ENCODE peak calls at places on chromosomes 1 and 21, in five cellular contexts. X, E, I, K and D are unnamed samples.

GRCh38 chr1:25590096-25590824 is 26.3 kb upstream of the MAN1C1 start:
- DNase-seq in X (peak; percentile 40), E (no peak), I (no peak), K (no peak), D (no peak)

GRCh38 chr1:234870582-234870981 is 258.1 kb downstream of the TOMM20 start:
- DNase-seq in X (no peak), E (no peak), I (no peak), K (no peak), D (no peak)

GRCh38 chr21:34807881-34808568 is 139.2 kb downstream of the CLIC6 start:
- DNase-seq in X (peak; percentile 98), E (peak; percentile 87), I (peak; percentile 64), K (no peak), D (peak; percentile 33)

GRCh38 chr1:76291737-76292136 is 217.2 kb downstream of the ST6GALNAC3 start:
- DNase-seq in X (no peak), E (no peak), I (no peak), K (no peak), D (no peak)

GRCh38 chr1:165843304-165843703 is 15.9 kb downstream of the UCK2 start:
- DNase-seq in X (peak; percentile 68), E (no peak), I (no peak), K (no peak), D (no peak)

GRCh38 chr1:73674945-73675561 is 522.9 kb downstream of the LRRIQ3 start:
- DNase-seq in X (peak; percentile 12), E (no peak), I (peak; percentile 4), K (no peak), D (peak; percentile 6)

GRCh38 chr1:20698195-20698910 is 19.5 kb downstream of the KIF17 start:
- DNase-seq in X (peak; percentile 62), E (no peak), I (no peak), K (peak; percentile 52), D (no peak)

GRCh38 chr1:15584489-15585363 is at the start of gene AGMAT:
- DNase-seq in X (peak; percentile 24), E (peak; percentile 85), I (no peak), K (no peak), D (peak; percentile 83)

GRCh38 chr1:222891578-222891977 is 76.7 kb downstream of the DISP1 start:
- DNase-seq in X (no peak), E (no peak), I (no peak), K (no peak), D (no peak)

GRCh38 chr21:44347911-44348451 is 5.4 kb upstream of the TRPM2 start:
- DNase-seq in X (no peak), E (no peak), I (no peak), K (peak; percentile 24), D (no peak)

GRCh38 chr21:43727571-43728466 is 8.9 kb downstream of the PDXK start:
- DNase-seq in X (no peak), E (peak; percentile 11), I (no peak), K (no peak), D (no peak)

GRCh38 chr1:186421446-186421845 is 39.5 kb downstream of the PDC start:
- DNase-seq in X (no peak), E (no peak), I (no peak), K (no peak), D (no peak)

GRCh38 chr1:177118901-177119300 is 45.6 kb downstream of the ASTN1 start:
- DNase-seq in X (no peak), E (no peak), I (no peak), K (no peak), D (no peak)

GRCh38 chr1:39076127-39076798 is 50.1 kb downstream of the NDUFS5 start:
- DNase-seq in X (peak; percentile 83), E (no peak), I (no peak), K (peak; percentile 83), D (no peak)

GRCh38 chr1:206967096-206967851 is 3.0 kb downstream of the FCAMR start:
- DNase-seq in X (peak; percentile 23), E (no peak), I (no peak), K (no peak), D (peak; percentile 41)

GRCh38 chr1:231507476-231508355 is 20.8 kb upstream of the TSNAX start:
- DNase-seq in X (no peak), E (no peak), I (no peak), K (no peak), D (no peak)

GRCh38 chr1:97074771-97075170 is 353.2 kb downstream of the PTBP2 start:
- DNase-seq in X (no peak), E (no peak), I (no peak), K (no peak), D (no peak)

GRCh38 chr1:237393632-237394031 is 351.6 kb downstream of the RYR2 start:
- DNase-seq in X (no peak), E (no peak), I (no peak), K (no peak), D (no peak)

GRCh38 chr21:38806153-38806941 is 618 bp downstream of the ETS2 start:
- DNase-seq in X (no peak), E (peak; percentile 64), I (no peak), K (peak; percentile 78), D (peak; percentile 38)

GRCh38 chr1:209585672-209586071 is 2.2 kb downstream of the CAMK1G start:
- DNase-seq in X (no peak), E (peak; percentile 17), I (no peak), K (peak; percentile 75), D (no peak)

GRCh38 chr1:212256404-212256803 is 28.8 kb upstream of the PPP2R5A start:
- DNase-seq in X (no peak), E (peak; percentile 31), I (no peak), K (no peak), D (no peak)

GRCh38 chr1:223363057-223363855 is 720 bp downstream of the SUSD4 start:
- DNase-seq in X (peak; percentile 40), E (peak; percentile 39), I (no peak), K (peak; percentile 77), D (peak; percentile 16)

GRCh38 chr1:171860696-171861095 is 19.4 kb downstream of the DNM3 start:
- DNase-seq in X (no peak), E (no peak), I (no peak), K (no peak), D (no peak)

GRCh38 chr1:16122916-16123315 is 33.0 kb downstream of the EPHA2 start:
- DNase-seq in X (peak; percentile 98), E (peak; percentile 90), I (no peak), K (no peak), D (no peak)

GRCh38 chr1:177907000-177907399 is 62.9 kb downstream of the SEC16B start:
- DNase-seq in X (no peak), E (no peak), I (no peak), K (no peak), D (no peak)

GRCh38 chr1:244768804-244769203 is 66.7 kb upstream of the COX20 start:
- DNase-seq in X (no peak), E (no peak), I (no peak), K (no peak), D (no peak)

GRCh38 chr21:36909901-36910561 is 56.4 kb downstream of the HLCS start:
- DNase-seq in X (peak; percentile 98), E (no peak), I (peak; percentile 91), K (no peak), D (no peak)

GRCh38 chr1:18109756-18110597 is 2.4 kb downstream of the IGSF21 start:
- DNase-seq in X (no peak), E (peak; percentile 64), I (no peak), K (peak; percentile 79), D (no peak)

GRCh38 chr1:15323351-15323988 is 76.4 kb downstream of the FHAD1 start:
- DNase-seq in X (peak; percentile 81), E (peak; percentile 85), I (peak; percentile 61), K (peak; percentile 77), D (peak; percentile 82)

DNA sequence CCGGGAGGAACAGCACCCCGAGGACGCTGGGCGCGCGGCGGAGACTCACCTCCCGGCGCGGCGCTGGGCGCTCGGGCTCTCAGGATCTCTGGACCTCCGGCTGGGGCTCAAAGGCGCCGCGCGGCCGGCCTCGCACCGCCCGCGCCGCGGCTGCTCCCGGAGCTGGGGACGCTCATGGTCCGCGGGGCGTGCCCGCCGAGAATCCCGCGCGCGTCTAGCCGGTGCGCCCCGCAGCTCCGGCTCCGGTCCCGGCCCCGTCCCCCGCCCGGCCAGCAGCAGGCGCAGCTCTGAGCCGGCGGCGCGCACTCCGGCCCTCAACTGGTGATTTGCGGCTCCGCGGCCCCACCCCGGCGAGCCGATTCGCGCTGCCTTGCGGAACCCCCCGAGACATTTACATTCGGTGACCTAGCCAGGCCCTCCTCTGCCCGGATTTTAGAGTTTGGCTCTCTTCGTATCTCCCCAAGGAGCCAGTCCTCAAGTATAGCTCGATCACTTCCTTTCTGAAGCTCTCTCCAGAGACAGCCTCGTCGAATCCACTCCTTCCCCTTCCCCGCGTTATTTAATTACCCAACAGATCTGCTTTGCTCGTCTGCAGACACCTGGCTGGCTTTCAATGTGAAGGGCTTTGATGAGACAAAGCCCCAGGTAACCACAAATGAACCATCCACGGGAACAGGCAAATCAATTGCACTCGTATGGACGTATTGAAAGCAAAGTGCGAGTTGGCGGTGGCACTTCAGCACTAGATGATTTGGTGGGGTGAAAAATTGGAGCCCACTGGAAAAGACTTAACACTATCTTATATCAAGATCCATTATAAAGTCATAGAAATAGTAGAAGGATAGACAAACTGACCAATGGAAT is at the start of gene BCAR3:
- DNase-seq in X (peak; percentile 62), E (peak; percentile 21), I (no peak), K (peak; percentile 88), D (peak; percentile 78)
- TF ChIP-seq CTCF in X (no peak), E (no peak), I (peak; percentile 52), K (peak; percentile 45), D (peak; percentile 39)

DNA sequence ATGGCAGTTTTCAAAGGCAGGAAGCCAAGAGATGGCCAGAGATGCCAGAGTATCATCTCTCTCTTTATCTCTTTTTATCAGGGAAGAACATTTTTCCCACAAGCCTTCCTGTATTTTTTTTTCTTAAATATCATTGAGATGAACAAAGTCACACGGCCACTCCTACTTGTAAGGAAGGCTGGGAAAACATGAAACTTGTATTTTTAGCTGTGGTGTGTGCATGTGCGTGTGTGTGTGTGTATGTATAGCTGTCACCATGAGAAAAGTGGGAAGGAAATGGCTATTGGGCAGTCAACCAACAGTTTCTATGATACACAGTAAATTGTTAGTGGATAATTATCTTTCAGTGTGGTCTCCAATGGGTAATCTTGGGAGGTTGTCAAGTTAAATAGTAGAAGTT is 132.6 kb upstream of the USP24 start:
- DNase-seq in X (no peak), E (no peak), I (no peak), K (no peak), D (no peak)
- TF ChIP-seq CTCF in X (no peak), E (no peak), I (no peak), K (no peak), D (no peak)

DNA sequence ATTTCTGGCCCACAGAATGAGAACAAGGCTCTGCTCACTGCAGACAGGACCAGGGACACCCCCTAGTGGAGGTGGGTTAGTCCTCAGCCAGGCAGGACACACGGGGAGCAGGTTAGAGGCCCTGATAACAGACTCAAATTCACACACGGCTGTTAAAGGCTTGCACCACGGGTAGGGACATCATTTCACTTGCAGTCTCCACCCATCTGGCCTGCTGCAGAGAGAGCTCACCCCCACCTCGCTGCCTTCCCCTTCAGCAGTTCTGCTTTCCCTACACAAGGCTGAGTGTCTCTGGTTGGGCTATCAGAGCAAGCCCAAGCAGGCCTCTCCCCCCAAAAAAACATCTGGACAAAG is 20.6 kb downstream of the MEF2D start:
- DNase-seq in X (no peak), E (no peak), I (no peak), K (no peak), D (no peak)
- TF ChIP-seq CTCF in X (peak; percentile 19), E (no peak), I (no peak), K (peak; percentile 23), D (peak; percentile 7)

DNA sequence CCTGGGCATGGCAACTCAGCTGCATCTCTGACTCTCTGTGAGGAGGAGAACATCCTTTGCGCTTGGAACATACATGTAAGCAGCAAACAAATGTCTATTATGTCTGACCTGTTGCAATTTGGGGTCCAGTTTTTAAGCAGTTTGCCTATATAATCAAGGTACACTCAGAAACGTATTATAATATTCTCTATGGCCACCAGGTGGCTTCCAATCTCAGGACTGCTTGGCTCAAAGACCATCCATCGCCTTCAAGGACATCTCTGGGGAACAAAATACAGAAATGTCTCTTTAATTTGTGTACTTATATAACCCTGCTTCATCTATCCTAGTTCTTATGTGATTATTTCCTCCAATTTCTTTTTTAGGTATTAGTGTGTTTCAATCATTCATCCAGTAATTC is 227.2 kb downstream of the OLFM3 start:
- DNase-seq in X (peak; percentile 6), E (no peak), I (no peak), K (no peak), D (no peak)
- TF ChIP-seq CTCF in X (peak; percentile 33), E (peak; percentile 42), I (peak; percentile 25), K (no peak), D (peak; percentile 35)